ENCODE peak calls at places on chromosomes 16 and 17, in four cellular contexts. F is K562, G is HL-60, R is GM12878. L is an unnamed sample.

GRCh38 chr16:51095114-51095872 is 55.8 kb downstream of the SALL1 start:
- DNase-seq in G (no peak), F (no peak), R (no peak), L (no peak)

GRCh38 chr17:83192161-83192788 is 112.9 kb downstream of the METRNL start:
- DNase-seq in R (no peak), F (no peak), G (no peak), L (no peak)

GRCh38 chr16:29857133-29857760 is 5.8 kb downstream of the CDIPT start:
- DNase-seq in G (no peak), F (no peak), R (no peak), L (no peak)

GRCh38 chr17:17063546-17064122 is 21.4 kb downstream of the MPRIP start:
- DNase-seq in F (no peak), R (no peak), G (no peak), L (no peak)

GRCh38 chr17:47687748-47688147 is 6.2 kb upstream of the TBKBP1 start:
- DNase-seq in R (no peak), G (no peak), F (no peak), L (no peak)

GRCh38 chr16:13244770-13245169 is 343.4 kb downstream of the SHISA9 start:
- DNase-seq in F (no peak), R (no peak), G (no peak), L (no peak)

GRCh38 chr17:57810740-57811632 is 38.9 kb downstream of the MRPS23 start:
- DNase-seq in G (no peak), R (no peak), F (no peak), L (no peak)

GRCh38 chr17:59131131-59131530 is 23.9 kb downstream of the SKA2 start:
- DNase-seq in F (no peak), R (no peak), G (no peak), L (no peak)

GRCh38 chr16:19005561-19006445 is 22.1 kb downstream of the TMC7 start:
- DNase-seq in G (no peak), F (no peak), R (no peak), L (no peak)

GRCh38 chr17:38428643-38429371 is 543 bp downstream of the ARHGAP23 start:
- DNase-seq in F (no peak), G (no peak), R (no peak), L (no peak)

GRCh38 chr16:82580293-82580900 is 46.4 kb upstream of the CDH13 start:
- DNase-seq in G (no peak), F (no peak), R (no peak), L (no peak)

GRCh38 chr17:49278076-49278475 is 47.5 kb upstream of the PHOSPHO1 start:
- DNase-seq in F (no peak), R (no peak), G (no peak), L (no peak)

DNA sequence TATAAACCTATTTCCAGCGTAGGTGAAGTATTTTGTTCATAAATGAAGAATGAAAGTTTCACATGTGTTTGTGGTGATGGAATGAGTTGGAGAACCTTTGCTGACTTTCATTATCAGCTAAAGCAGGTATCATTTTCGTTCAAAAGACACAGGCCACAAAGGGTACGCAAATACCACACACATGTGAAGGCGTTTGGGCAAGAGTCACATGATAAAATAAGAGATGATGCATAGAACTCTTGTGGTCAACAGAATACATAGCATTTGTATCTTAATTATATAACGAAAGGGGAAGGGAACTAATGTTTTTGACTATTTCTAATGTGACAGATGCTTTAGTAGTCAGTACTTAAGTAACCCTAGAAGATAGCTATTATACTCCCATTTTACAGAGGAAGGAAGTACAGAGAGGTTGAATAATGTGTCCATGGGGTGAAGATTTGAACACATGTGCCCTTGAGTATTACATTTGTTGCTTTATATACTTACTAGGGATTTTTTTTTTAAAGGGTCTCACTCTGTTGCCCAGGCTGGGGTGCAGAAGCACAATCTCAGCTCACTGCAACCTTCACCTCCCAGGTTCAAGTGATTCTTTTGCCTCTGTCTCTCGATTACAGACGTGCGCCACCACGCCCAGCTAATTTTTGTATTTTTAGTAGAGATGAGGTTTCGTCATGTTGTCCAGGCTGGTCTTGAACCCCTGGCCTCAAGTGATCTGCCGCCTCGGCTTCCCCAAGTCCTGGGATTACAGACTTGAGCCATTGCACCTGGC is 4.8 kb downstream of the RPA1 start:
- DNase-seq in F (no peak), R (peak), G (no peak), L (peak)
- TF ChIP-seq SPI1 in F (no peak), R (peak), G (no peak), L (no peak)

DNA sequence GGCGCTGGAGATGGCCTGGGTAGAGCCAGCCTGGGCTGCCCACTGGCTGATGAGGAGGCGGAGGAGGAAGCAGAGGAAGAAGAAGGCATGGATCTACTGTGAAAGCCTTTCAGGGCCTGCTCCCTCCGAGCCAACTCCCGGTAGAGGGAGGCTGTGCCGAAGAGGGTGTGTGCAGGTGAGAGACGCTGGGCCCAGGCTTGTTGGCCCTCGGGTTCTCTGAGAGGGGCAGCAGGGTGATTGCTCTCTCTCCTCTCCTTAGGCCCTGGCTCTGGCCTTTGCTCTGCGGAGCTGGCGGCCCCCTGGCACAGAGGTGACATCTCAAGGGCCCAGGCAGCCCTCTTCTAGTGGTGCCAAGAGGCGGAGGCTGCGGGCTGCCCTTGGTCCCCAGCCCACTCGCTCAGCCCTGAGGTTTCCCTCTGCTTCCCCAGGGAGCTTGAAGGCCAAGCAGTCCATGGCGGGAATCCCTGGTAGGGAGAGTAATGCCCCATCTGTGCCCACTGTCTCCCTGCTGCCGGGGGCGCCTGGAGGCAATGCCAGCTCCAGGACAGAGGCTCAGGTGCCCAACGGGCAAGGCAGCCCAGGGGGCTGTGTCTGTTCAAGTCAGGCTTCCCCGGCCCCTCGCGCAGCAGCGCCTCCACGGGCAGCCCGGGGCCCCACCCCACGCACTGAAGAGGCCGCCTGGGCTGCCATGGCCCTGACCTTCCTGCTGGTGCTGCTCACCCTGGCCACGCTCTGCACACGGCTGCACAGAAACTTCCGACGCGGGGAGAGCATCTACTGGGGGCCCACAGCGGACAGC is 3.6 kb downstream of the TP53I13 start:
- DNase-seq in R (no peak), F (no peak), G (no peak), L (no peak)
- TF ChIP-seq SPI1 in R (no peak), F (no peak), G (no peak), L (no peak)

DNA sequence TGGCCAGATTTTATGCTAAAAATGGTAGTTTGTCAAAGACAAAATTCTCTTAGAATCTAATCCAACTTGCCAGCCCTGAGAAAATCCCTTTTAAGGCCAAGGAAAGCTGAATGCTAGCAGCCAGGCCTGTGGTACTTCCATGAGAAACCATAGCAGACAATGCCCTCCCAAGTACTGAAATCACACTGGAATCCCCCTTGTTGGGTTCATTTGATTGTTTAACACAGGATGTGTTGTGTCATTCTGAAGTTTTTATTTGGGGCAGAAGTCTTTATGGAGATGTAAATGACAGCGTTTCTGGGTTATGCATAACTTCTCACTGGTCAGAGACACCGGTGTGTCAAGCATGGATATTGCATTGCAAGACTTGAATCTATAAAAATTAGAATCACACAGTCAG is 6.0 kb upstream of the ARL2BP start:
- DNase-seq in F (no peak), R (no peak), G (no peak), L (no peak)
- TF ChIP-seq SPI1 in F (no peak), R (no peak), G (no peak), L (no peak)

DNA sequence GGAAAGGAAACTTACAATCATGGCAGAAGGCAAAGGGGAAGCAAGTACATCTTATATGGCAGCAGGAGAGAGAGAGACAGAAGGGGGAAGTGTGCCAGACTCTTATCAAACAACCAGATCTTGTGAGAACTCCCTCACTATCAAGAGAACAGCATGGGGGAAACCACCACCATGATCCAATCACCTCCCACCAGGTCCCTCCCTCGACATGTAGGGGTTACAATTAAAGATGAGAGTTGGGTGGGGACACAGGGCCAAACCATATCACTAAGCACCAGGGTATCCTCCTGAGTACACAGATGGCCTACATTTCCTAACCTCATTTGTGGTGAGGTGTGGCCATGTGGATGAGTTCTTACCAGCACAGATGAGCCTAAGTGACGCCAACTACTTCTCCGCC is 348.6 kb upstream of the ZFHX3 start:
- DNase-seq in G (peak), F (no peak), R (no peak), L (no peak)
- TF ChIP-seq SPI1 in G (peak), F (no peak), R (no peak), L (no peak)

GRCh38 chr17:80524150-80524712 is 20.4 kb upstream of the RPTOR start:
- DNase-seq in G (no peak), R (no peak), F (no peak), L (no peak)

GRCh38 chr17:80528521-80528920 is 16.1 kb upstream of the RPTOR start:
- DNase-seq in G (no peak), F (no peak), R (no peak), L (no peak)

GRCh38 chr17:80527016-80527645 is 17.5 kb upstream of the RPTOR start:
- DNase-seq in G (no peak), R (no peak), F (no peak), L (no peak)

GRCh38 chr17:80529104-80529903 is 15.3 kb upstream of the RPTOR start:
- DNase-seq in F (peak), R (no peak), G (no peak), L (no peak)

DNA sequence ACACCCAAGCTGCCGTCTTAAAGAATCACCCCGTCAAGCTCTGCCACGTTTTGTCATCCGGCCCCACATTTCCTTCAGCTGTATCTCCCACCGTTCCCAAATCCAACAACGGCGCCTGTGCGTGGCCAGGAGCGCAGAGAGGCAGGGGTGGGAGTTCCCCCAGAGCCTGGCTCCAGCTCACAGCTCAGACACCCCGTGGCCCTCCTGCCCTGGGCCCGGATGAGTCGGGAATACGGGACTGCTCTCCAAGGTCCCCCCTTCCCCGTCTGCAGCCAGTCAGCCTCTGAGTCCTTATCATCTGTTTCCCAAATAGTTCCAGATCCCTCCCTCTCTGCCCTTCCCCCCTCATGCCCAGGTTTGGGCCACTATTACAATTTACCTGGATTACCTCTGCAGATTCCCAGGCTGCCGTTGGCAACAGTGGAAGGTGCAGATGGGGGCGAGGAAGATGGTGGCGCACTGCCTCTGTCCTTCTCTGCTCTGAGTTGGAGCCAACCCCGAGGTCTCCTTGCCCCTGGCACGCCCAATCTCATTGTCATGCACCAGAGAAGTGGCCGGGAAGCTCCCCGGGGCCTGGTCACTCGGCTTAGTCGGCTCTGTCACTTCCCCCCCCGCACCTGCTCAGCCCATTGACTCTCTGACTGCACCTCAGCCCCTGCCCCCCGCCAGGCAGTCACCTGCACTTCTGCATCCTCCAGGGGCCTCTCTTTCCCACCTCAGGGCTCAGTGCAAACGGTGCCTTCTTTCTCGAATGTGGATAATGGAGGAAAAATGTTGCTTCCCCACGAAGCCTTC is 18.3 kb upstream of the RPTOR start:
- DNase-seq in F (no peak), R (no peak), G (no peak), L (no peak)
- TF ChIP-seq SPI1 in F (no peak), R (no peak), G (no peak), L (no peak)

L was measured in GM12891.